ENCODE peak calls at places on chromosomes 7 and 10, in eight cellular contexts. D, A, F, Q, T, G, K and X are unnamed samples.

GRCh38 chr10:120987359-120987758 is 136.2 kb downstream of the WDR11 start:
- DNase-seq in T (no peak), Q (peak; percentile 8), F (no peak), A (no peak), D (no peak), K (no peak), G (no peak), X (no peak)

GRCh38 chr7:130263130-130263529 is 3.5 kb upstream of the CPA2 start:
- DNase-seq in A (no peak), D (no peak), T (no peak), K (no peak), F (no peak), G (no peak), Q (no peak), X (no peak)

GRCh38 chr7:91263359-91264082 is 712 bp upstream of the FZD1 start:
- DNase-seq in T (peak; percentile 50), K (no peak), D (peak; percentile 42), Q (peak; percentile 63), G (no peak), A (no peak), F (peak; percentile 53), X (peak; percentile 85)

GRCh38 chr7:22934473-22935065 is 79.4 kb downstream of the HYCC1 start:
- DNase-seq in F (peak; percentile 5), T (no peak), D (no peak), G (peak; percentile 86), A (no peak), K (no peak), Q (no peak), X (no peak)

GRCh38 chr10:52261362-52261761 is 52.7 kb upstream of the DKK1 start:
- DNase-seq in F (no peak), D (no peak), G (no peak), Q (no peak), T (no peak), K (no peak), A (no peak), X (no peak)

GRCh38 chr7:49852619-49853462 is 79.4 kb downstream of the VWC2 start:
- DNase-seq in K (no peak), Q (no peak), D (peak; percentile 37), A (no peak), G (peak; percentile 24), T (peak; percentile 52), F (peak; percentile 75), X (no peak)

GRCh38 chr10:130568246-130568645 is 432.1 kb downstream of the GLRX3 start:
- DNase-seq in K (no peak), T (no peak), G (no peak), F (no peak), A (no peak), D (no peak), Q (no peak), X (peak; percentile 56)

GRCh38 chr7:88216276-88216675 is 3.6 kb downstream of the SRI start:
- DNase-seq in D (no peak), K (no peak), T (no peak), G (no peak), F (no peak), A (no peak), Q (no peak), X (no peak)

GRCh38 chr7:112887-113286 is 79.5 kb upstream of the FAM20C start:
- DNase-seq in Q (no peak), A (peak; percentile 26), T (no peak), G (no peak), K (no peak), D (no peak), F (no peak), X (no peak)

GRCh38 chr10:86664370-86665217 is 3.7 kb upstream of the LDB3 start:
- DNase-seq in A (no peak), D (no peak), Q (no peak), G (no peak), T (no peak), K (no peak), F (no peak), X (peak; percentile 56)

GRCh38 chr10:78963074-78964034 is 105.4 kb upstream of the ZMIZ1 start:
- DNase-seq in G (peak; percentile 26), F (no peak), K (no peak), D (peak; percentile 34), A (no peak), T (no peak), Q (no peak), X (no peak)

GRCh38 chr10:121393522-121393921 is 204.7 kb downstream of the FGFR2 start:
- DNase-seq in K (no peak), Q (no peak), A (no peak), G (no peak), T (no peak), F (no peak), D (no peak), X (no peak)

GRCh38 chr7:124480821-124481290 is 284.7 kb downstream of the GPR37 start:
- DNase-seq in D (no peak), A (no peak), Q (no peak), T (no peak), K (no peak), G (no peak), F (no peak), X (peak; percentile 59)

GRCh38 chr10:70925377-70926214 is 37.2 kb upstream of the PCBD1 start:
- DNase-seq in F (peak; percentile 69), T (peak; percentile 46), A (no peak), K (peak; percentile 49), Q (peak; percentile 55), G (peak; percentile 6), D (peak; percentile 46), X (no peak)

GRCh38 chr10:28217848-28218247 is 85.0 kb downstream of the MPP7 start:
- DNase-seq in D (no peak), F (no peak), A (no peak), G (peak; percentile 97), T (no peak), K (no peak), Q (no peak), X (no peak)

GRCh38 chr10:28214185-28214584 is 88.7 kb downstream of the MPP7 start:
- DNase-seq in D (no peak), Q (no peak), K (no peak), T (no peak), F (no peak), A (no peak), G (no peak), X (no peak)

GRCh38 chr10:28215930-28216329 is 86.9 kb downstream of the MPP7 start:
- DNase-seq in Q (no peak), G (no peak), T (peak; percentile 18), D (no peak), A (no peak), K (no peak), F (no peak), X (no peak)

GRCh38 chr10:28220811-28221210 is 82.1 kb downstream of the MPP7 start:
- DNase-seq in K (no peak), G (peak; percentile 14), A (no peak), T (no peak), Q (no peak), D (no peak), F (no peak), X (no peak)

DNA sequence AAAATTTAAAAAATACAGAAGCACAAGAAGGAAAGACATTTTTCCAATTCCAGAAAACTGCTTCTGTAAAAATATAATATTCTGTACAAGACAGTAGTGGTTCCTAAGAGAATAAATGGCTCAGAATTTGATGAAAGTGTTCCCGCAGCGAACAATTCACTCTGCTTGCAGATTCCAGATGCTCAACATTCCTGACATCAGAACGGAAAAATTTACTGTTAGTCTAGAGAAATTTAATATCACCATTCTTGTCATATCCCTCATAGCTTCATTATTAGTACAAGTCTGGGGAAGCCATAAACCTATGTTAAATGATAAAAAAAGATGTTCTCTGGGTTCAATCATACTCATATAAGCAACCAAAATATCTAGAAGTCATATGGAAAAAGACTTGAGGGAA is 83.6 kb downstream of the MPP7 start:
- DNase-seq in A (no peak), Q (no peak), F (no peak), D (no peak), G (peak; percentile 78), T (no peak), K (no peak), X (no peak)
- H3K27ac ChIP-seq in A (no peak overlapping the region), Q (no peak overlapping the region), F (no peak overlapping the region), D (no peak overlapping the region), G (no peak overlapping the region), T (no peak overlapping the region), K (no peak overlapping the region), X (no peak overlapping the region)

DNA sequence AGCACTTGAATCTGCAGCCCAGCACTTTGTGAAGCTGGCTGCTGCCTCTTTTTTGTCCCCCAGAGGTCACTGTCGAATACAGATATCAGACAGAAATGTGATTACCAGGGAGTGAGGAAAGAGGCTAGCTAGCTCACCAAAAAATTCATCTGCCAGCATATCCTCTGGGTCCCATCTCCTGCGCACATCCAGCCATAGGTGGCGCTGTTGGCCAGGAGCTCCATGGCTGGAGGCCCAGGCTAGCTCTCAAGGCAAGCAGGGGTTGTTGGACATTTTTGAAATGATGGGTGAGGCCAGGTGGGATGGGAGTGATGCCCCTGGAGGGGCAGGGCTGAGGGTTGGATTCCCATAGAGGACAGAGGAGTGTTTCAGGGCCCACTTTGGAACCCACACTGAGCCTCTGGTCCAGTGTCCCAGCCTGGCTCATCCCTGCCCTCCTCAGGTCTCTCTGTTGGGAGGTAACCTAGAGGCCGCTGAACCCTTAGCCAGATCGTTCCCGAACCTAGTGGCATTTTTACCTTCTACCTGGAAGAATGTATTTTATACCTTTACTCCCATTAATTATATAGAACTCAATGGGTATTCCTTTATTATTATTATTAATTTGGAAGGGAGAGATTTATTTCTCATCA is 14.8 kb downstream of the DPCD start:
- DNase-seq in Q (peak; percentile 77), G (peak; percentile 44), A (no peak), T (peak; percentile 71), D (peak; percentile 65), K (peak; percentile 63), F (peak; percentile 82), X (peak; percentile 81)
- H3K27ac ChIP-seq in Q (no peak overlapping the region), G (no peak overlapping the region), A (no peak overlapping the region), T (no peak overlapping the region), D (no peak overlapping the region), K (no peak overlapping the region), F (no peak overlapping the region), X (no peak overlapping the region)

GRCh38 chr10:75226055-75226454 is 9.7 kb downstream of the COMTD1 start:
- DNase-seq in D (no peak), A (no peak), Q (no peak), K (no peak), F (no peak), T (no peak), G (no peak), X (no peak)

GRCh38 chr10:75228834-75229233 is 6.9 kb downstream of the COMTD1 start:
- DNase-seq in A (no peak), F (no peak), Q (no peak), K (no peak), D (no peak), T (no peak), G (no peak), X (no peak)

GRCh38 chr10:75226656-75227055 is 9.1 kb downstream of the COMTD1 start:
- DNase-seq in K (no peak), Q (no peak), D (no peak), A (no peak), T (no peak), G (no peak), F (no peak), X (no peak)

GRCh38 chr10:75229961-75230360 is 5.8 kb downstream of the COMTD1 start:
- DNase-seq in Q (no peak), T (no peak), A (no peak), D (no peak), K (no peak), G (peak; percentile 55), F (no peak), X (no peak)

GRCh38 chr10:75228278-75228677 is 7.5 kb downstream of the COMTD1 start:
- DNase-seq in D (no peak), A (no peak), K (no peak), Q (no peak), F (no peak), T (no peak), G (no peak), X (no peak)
- H3K27ac ChIP-seq in D (no peak overlapping the region), A (peak overlapping the region; percentile 85), K (no peak overlapping the region), Q (no peak overlapping the region), F (peak overlapping the region; percentile 29), T (no peak overlapping the region), G (no peak overlapping the region), X (no peak overlapping the region)

GRCh38 chr7:101163281-101164070 is 1.9 kb downstream of the VGF start:
- DNase-seq in Q (no peak), A (no peak), G (no peak), T (peak; percentile 18), D (no peak), F (no peak), K (no peak), X (peak; percentile 79)
- H3K27ac ChIP-seq in Q (no peak overlapping the region), A (no peak overlapping the region), G (no peak overlapping the region), T (no peak overlapping the region), D (no peak overlapping the region), F (no peak overlapping the region), K (no peak overlapping the region), X (no peak overlapping the region)